ENCODE peak calls at places on chromosomes 7 and 10, in eight cellular contexts. G, T, Q, S, K, J, Y and E are unnamed samples.
A peak's percentile ranks its signal among the peaks of the same experiment; 100 is the strongest.

GRCh38 chr10:29377333-29377961 is 88.6 kb downstream of the LYZL1 start:
- DNase-seq in G (no peak), T (no peak), Q (peak; percentile 76), S (no peak), K (no peak), J (no peak), Y (peak; percentile 53), E (peak; percentile 34)

GRCh38 chr10:121553861-121554264 is 44.4 kb downstream of the FGFR2 start:
- DNase-seq in G (no peak), T (no peak), Q (no peak), S (no peak), K (no peak), J (no peak), Y (no peak), E (no peak)

GRCh38 chr10:80502621-80503583 is 34.8 kb upstream of the SH2D4B start:
- DNase-seq in G (no peak), T (no peak), Q (no peak), S (no peak), K (no peak), J (no peak), Y (no peak), E (no peak)

GRCh38 chr7:7803597-7804229 is 85.3 kb upstream of the RPA3 start:
- DNase-seq in G (no peak), T (no peak), Q (no peak), S (no peak), K (no peak), J (no peak), Y (no peak), E (peak; percentile 18)

GRCh38 chr7:33155811-33156210 is 26.4 kb downstream of the BBS9 start:
- DNase-seq in G (peak; percentile 11), T (no peak), Q (no peak), S (no peak), K (no peak), J (no peak), Y (peak; percentile 8), E (peak; percentile 59)

GRCh38 chr7:509426-509825 is 10.2 kb downstream of the PDGFA start:
- DNase-seq in G (no peak), T (no peak), Q (no peak), S (no peak), K (no peak), J (no peak), Y (no peak), E (no peak)

GRCh38 chr7:584122-584465 is 64.4 kb upstream of the PDGFA start:
- DNase-seq in G (no peak), T (peak; percentile 89), Q (peak; percentile 34), S (peak; percentile 78), K (peak; percentile 84), J (peak; percentile 93), Y (no peak), E (no peak)

GRCh38 chr7:85286449-85286848 is 99.6 kb upstream of the SEMA3D start:
- DNase-seq in G (no peak), T (no peak), Q (no peak), S (no peak), K (no peak), J (no peak), Y (no peak), E (no peak)

GRCh38 chr7:26449175-26450165 is 157.8 kb downstream of the SNX10 start:
- DNase-seq in G (peak; percentile 22), T (no peak), Q (no peak), S (no peak), K (no peak), J (no peak), Y (peak; percentile 66), E (peak; percentile 62)

GRCh38 chr7:159115601-159116501 is 28.8 kb downstream of the VIPR2 start:
- DNase-seq in G (no peak), T (no peak), Q (no peak), S (no peak), K (no peak), J (no peak), Y (no peak), E (no peak)

GRCh38 chr7:119228482-119228881 is 1004.0 kb downstream of the ANKRD7 start:
- DNase-seq in G (no peak), T (no peak), Q (no peak), S (no peak), K (no peak), J (no peak), Y (no peak), E (no peak)

GRCh38 chr7:116628971-116629586 is 42.9 kb upstream of the MET start:
- DNase-seq in G (no peak), T (no peak), Q (no peak), S (no peak), K (no peak), J (no peak), Y (peak; percentile 31), E (peak; percentile 38)

GRCh38 chr10:48463318-48464003 is 141.4 kb downstream of the ARHGAP22 start:
- DNase-seq in G (no peak), T (no peak), Q (no peak), S (no peak), K (no peak), J (no peak), Y (no peak), E (peak; percentile 58)

GRCh38 chr10:74078037-74078436 is 72.6 kb downstream of the AP3M1 start:
- DNase-seq in G (peak; percentile 47), T (no peak), Q (peak; percentile 79), S (no peak), K (peak; percentile 48), J (peak; percentile 1), Y (peak; percentile 39), E (peak; percentile 33)

GRCh38 chr7:84950836-84951235 is 236.0 kb downstream of the SEMA3D start:
- DNase-seq in G (no peak), T (no peak), Q (peak; percentile 34), S (no peak), K (no peak), J (no peak), Y (peak; percentile 53), E (no peak)

GRCh38 chr7:134814730-134815364 is 35.4 kb downstream of the CALD1 start:
- DNase-seq in G (no peak), T (no peak), Q (no peak), S (no peak), K (no peak), J (no peak), Y (no peak), E (no peak)

GRCh38 chr7:157518514-157519175 is 181.8 kb downstream of the DNAJB6 start:
- DNase-seq in G (no peak), T (no peak), Q (no peak), S (no peak), K (no peak), J (no peak), Y (no peak), E (no peak)

GRCh38 chr7:75879771-75880184 is 944 bp downstream of the RHBDD2 start:
- DNase-seq in G (no peak), T (peak; percentile 53), Q (no peak), S (no peak), K (no peak), J (peak; percentile 51), Y (peak; percentile 53), E (no peak)

GRCh38 chr10:44306147-44306710 is 78.7 kb downstream of the CXCL12 start:
- DNase-seq in G (peak; percentile 26), T (no peak), Q (no peak), S (no peak), K (no peak), J (no peak), Y (peak; percentile 63), E (peak; percentile 85)

GRCh38 chr7:14104861-14105260 is 115.4 kb upstream of the ETV1 start:
- DNase-seq in G (no peak), T (no peak), Q (no peak), S (no peak), K (no peak), J (no peak), Y (no peak), E (no peak)

GRCh38 chr7:141366098-141366621 is 185.1 kb upstream of the AGK start:
- DNase-seq in G (no peak), T (no peak), Q (no peak), S (no peak), K (no peak), J (no peak), Y (no peak), E (no peak)

GRCh38 chr10:122282909-122283308 is 11.8 kb downstream of the BTBD16 start:
- DNase-seq in G (no peak), T (no peak), Q (no peak), S (no peak), K (no peak), J (no peak), Y (no peak), E (no peak)